ENCODE peak calls at places on chromosome 20, in six cellular contexts. X is IMR-90, Y is mesenchymal stem cell, A is H9, T is mesendoderm, H is H1. G is an unnamed sample.

GRCh38 chr20:47645632-47646031 is 139.6 kb downstream of the SULF2 start:
- DNase-seq in X (no peak), Y (no peak), A (no peak), T (no peak), H (no peak), G (no peak)

GRCh38 chr20:59153355-59153681 is 10.3 kb upstream of the ZNF831 start:
- DNase-seq in X (no peak), Y (no peak), A (no peak), T (no peak), H (no peak), G (no peak)

GRCh38 chr20:35771689-35772562 is at the start of gene PHF20:
- DNase-seq in X (peak), Y (peak), A (peak), T (peak), H (peak), G (peak)

GRCh38 chr20:48627737-48628128 is 200.1 kb downstream of the PREX1 start:
- DNase-seq in X (no peak), Y (no peak), A (no peak), T (no peak), H (no peak), G (no peak)

GRCh38 chr20:47352332-47353223 is 3.9 kb downstream of the ZMYND8 start:
- DNase-seq in X (no peak), Y (no peak), A (no peak), T (peak), H (no peak), G (no peak)

GRCh38 chr20:44610313-44610965 is 28.1 kb downstream of the PKIG start:
- DNase-seq in X (no peak), Y (no peak), A (no peak), T (no peak), H (no peak), G (no peak)

GRCh38 chr20:38112943-38113294 is 52.2 kb downstream of the TGM2 start:
- DNase-seq in X (no peak), Y (no peak), A (no peak), T (no peak), H (no peak), G (no peak)

GRCh38 chr20:33291830-33292355 is 8.9 kb downstream of the BPIFB1 start:
- DNase-seq in X (no peak), Y (peak), A (peak), T (peak), H (peak), G (peak)

GRCh38 chr20:20603339-20603990 is 109.0 kb downstream of the RALGAPA2 start:
- DNase-seq in X (no peak), Y (no peak), A (no peak), T (no peak), H (no peak), G (no peak)

GRCh38 chr20:58852559-58853271 is at the start of gene GNAS:
- DNase-seq in X (peak), Y (peak), A (peak), T (peak), H (peak), G (peak)

GRCh38 chr20:63056236-63057132 is 49.7 kb upstream of the BHLHE23 start:
- DNase-seq in X (no peak), Y (peak), A (peak), T (peak), H (no peak), G (peak)

GRCh38 chr20:63517376-63518309 is 2.9 kb upstream of the PPDPF start:
- DNase-seq in X (no peak), Y (no peak), A (no peak), T (no peak), H (no peak), G (no peak)

GRCh38 chr20:20276806-20277530 is 90.9 kb upstream of the INSM1 start:
- DNase-seq in X (no peak), Y (no peak), A (no peak), T (no peak), H (no peak), G (no peak)

GRCh38 chr20:24544371-24544770 is 74.9 kb downstream of the SYNDIG1 start:
- DNase-seq in X (no peak), Y (no peak), A (no peak), T (no peak), H (no peak), G (no peak)
- H2BK15ac ChIP-seq in X (no peak), Y (no peak), A (no peak), T (no peak), H (no peak), G (no peak)

DNA sequence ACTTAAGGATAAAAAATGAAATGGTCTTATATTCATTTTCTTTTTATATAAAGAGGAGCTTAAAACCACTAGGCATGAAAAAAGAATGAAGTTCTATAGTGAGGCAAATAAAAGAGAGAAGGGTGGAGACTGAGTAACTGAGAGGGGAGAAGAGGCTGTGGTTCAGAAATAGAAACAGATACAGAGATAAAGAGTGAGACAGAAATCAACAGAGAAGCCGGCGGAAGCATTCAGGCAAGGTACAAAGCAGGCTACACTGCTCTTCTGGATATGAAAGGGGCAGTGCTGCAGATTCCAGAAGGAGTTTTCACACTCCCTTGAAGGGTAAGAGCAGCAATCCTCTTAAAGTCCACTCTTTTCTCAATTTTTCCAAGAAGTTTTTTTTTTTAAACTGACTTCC is 29.9 kb downstream of the NFATC2 start:
- DNase-seq in X (no peak), Y (no peak), A (no peak), T (no peak), H (no peak), G (no peak)
- H2BK15ac ChIP-seq in X (no peak), Y (no peak), A (no peak), T (no peak), H (no peak), G (no peak)

DNA sequence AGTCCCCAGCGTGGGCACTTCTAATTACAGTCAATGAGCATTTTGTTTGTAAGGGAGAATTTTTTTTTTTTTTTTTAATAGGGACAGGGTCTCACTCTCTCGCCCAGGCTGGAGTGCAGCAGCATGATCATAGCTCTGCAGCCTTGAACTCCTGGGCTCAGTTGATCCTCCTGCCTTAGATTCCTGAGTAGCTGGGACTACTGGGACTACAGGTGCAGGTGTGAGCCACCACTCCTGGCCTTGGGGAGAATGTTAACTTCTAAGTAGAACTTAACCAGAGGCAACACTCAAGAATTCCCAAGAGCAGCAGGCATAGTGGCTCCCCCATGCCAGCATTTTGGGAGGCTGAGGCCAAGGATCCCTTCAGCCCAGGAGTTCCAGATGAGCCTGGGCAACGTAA is 52.9 kb upstream of the ZNF217 start:
- DNase-seq in X (no peak), Y (no peak), A (no peak), T (no peak), H (no peak), G (no peak)
- H2BK15ac ChIP-seq in X (no peak), Y (peak), A (no peak), T (no peak), H (no peak), G (no peak)

GRCh38 chr20:46056027-46056833 is 27.2 kb downstream of the SLC12A5 start:
- DNase-seq in X (no peak), Y (no peak), A (no peak), T (no peak), H (no peak), G (no peak)
- H2BK15ac ChIP-seq in X (no peak), Y (no peak), A (no peak), T (no peak), H (no peak), G (no peak)

DNA sequence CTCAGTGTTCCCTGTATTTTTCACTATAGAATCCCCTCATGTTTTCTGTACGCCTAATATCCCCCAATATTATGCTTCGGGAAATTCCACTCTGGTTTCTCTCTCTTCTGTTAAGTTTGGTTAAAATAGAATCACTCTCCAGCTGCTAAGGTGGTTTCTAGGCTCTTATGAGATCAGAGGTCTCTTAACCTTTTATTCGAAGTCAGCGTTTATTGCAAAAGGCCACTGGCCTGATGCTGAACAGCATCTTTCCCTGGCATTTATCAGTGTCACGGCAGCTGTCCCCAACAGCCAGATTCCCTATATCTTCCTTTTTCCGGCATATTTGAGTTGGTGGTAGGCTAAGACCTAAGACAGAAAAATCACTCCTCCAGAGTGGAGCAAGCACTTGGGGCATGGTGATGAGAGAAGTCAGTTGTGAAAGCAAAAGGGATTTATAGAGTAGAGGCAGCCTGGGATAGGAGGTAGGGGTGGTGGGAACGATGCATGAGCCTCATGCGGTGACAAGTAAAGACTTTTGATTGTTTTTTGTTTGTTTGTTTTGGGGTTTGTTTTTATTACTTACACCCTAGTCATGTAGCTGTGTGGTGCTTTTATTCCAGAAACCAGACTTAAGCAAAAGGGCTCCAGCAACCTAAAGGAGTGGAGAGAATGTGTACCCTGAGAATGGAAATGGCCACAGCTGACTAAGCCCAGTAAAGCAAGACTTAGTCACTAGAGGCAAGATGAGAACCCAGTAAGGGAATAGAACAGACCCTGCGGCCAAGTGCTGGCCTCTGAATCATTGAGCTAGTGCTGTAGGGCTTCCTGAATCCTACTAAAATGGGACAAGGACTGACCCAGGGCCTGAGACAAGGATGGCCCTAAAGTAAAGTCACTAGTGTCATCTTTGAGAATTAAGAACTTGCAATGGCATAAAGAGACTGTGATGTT is 233.0 kb upstream of the PRND start:
- DNase-seq in X (peak), Y (peak), A (no peak), T (no peak), H (no peak), G (no peak)
- H2BK15ac ChIP-seq in X (peak), Y (no peak), A (no peak), T (no peak), H (no peak), G (no peak)

GRCh38 chr20:61296629-61297019 is 44.6 kb downstream of the CDH4 start:
- DNase-seq in X (no peak), Y (no peak), A (no peak), T (no peak), H (no peak), G (no peak)
- H2BK15ac ChIP-seq in X (no peak), Y (no peak), A (no peak), T (no peak), H (no peak), G (no peak)

DNA sequence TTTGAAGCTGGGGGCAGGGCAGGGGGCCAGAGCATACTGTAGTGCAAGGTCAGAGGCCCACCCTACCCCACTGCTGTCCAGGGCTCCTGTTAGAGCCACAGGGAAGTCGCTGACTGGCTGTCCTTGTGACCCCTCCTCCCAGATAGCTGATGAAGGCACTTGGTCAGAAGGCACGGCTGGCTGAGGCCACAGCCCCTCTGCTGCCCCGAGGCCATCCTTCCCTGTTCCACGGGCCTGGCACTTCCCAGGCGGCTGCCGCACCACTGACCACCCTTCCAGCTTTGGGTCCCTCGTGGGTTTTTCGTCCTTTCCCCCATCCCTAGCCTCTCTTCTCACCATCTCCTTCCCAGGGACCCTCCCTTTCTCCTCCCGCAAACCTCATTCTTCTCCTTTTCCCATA is 9.2 kb upstream of the EMILIN3 start:
- DNase-seq in X (no peak), Y (no peak), A (no peak), T (no peak), H (no peak), G (no peak)
- H2BK15ac ChIP-seq in X (no peak), Y (no peak), A (no peak), T (no peak), H (no peak), G (no peak)

GRCh38 chr20:32168184-32168910 is 39.2 kb downstream of the PLAGL2 start:
- DNase-seq in X (peak), Y (peak), A (peak), T (peak), H (no peak), G (no peak)
- H2BK15ac ChIP-seq in X (no peak), Y (no peak), A (no peak), T (no peak), H (no peak), G (no peak)

DNA sequence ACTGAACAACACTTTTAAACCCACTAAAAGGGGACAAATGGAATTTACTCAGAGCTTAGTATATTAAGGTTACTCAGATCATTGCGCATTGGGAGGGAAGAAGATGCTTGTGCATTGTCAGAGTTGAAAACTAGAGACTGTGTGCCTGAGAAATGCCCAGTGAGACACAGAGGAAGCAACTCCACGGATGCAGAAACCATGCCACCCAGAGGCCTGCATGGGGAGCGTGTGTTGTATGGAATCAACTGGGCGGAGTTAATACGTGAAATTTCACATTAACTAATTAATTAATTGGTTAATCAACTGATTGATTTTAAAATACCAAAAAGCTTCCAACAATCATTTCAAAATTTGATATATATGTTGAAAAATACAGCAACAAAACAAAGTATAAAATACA is 391.6 kb downstream of the PLCB1 start:
- DNase-seq in X (peak), Y (no peak), A (no peak), T (peak), H (no peak), G (no peak)
- H2BK15ac ChIP-seq in X (no peak), Y (no peak), A (no peak), T (no peak), H (no peak), G (no peak)

DNA sequence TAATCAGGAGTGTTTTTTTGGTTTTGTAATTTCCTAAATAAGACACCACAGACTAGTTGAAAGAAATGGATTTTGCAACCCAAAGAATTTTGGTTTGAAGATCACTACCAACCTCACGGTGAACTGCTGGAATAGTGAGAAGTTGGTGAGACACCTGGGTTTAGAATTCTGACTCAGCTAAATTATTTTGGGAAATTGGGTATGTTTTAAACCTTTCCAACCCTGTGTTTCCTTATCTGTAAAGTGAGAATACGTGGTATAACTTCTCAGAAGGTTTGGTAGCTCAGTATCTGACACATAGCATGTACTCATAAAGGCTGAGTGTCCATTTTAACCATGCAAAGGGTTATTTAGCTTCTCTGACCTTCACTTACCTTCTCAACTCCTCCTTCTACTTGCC is 261.9 kb downstream of the FOXA2 start:
- DNase-seq in X (no peak), Y (no peak), A (no peak), T (no peak), H (no peak), G (no peak)
- H2BK15ac ChIP-seq in X (no peak), Y (no peak), A (no peak), T (no peak), H (no peak), G (no peak)